ENCODE peak calls at places on chromosomes 5 and 9, in five cellular contexts. One of them, this sample, is unnamed. For H3K4me1 and H3K9me3, the result is how much of the 10 kb centered on the place peaks cover.

GRCh38 chr9:23850242-23851023 is 24.4 kb upstream of the ELAVL2 start:
- DNase-seq in CD8-positive, alpha-beta memory T cell: no peak
- DNase-seq in upper lobe of right lung: no peak
- DNase-seq in neural progenitor cell: peak
- DNase-seq in cardiac muscle cell: peak
- DNase-seq in this sample: no peak

GRCh38 chr9:113695901-113696300 is 180.2 kb upstream of the ZNF618 start:
- DNase-seq in upper lobe of right lung: no peak
- DNase-seq in CD8-positive, alpha-beta memory T cell: no peak
- DNase-seq in neural progenitor cell: no peak
- DNase-seq in cardiac muscle cell: no peak
- DNase-seq in this sample: no peak

GRCh38 chr5:134586866-134587524 is 45.6 kb downstream of the SAR1B start:
- DNase-seq in upper lobe of right lung: peak
- DNase-seq in CD8-positive, alpha-beta memory T cell: peak
- DNase-seq in cardiac muscle cell: peak
- DNase-seq in neural progenitor cell: peak
- DNase-seq in this sample: peak

GRCh38 chr9:101408374-101409078 is 9.9 kb downstream of the ZNF189 start:
- DNase-seq in neural progenitor cell: no peak
- DNase-seq in cardiac muscle cell: no peak
- DNase-seq in CD8-positive, alpha-beta memory T cell: no peak
- DNase-seq in upper lobe of right lung: no peak
- DNase-seq in this sample: no peak

GRCh38 chr5:40746703-40747102 is 9.1 kb downstream of the TTC33 start:
- DNase-seq in neural progenitor cell: no peak
- DNase-seq in CD8-positive, alpha-beta memory T cell: no peak
- DNase-seq in cardiac muscle cell: no peak
- DNase-seq in upper lobe of right lung: no peak
- DNase-seq in this sample: no peak

GRCh38 chr5:6158974-6159863 is 219.1 kb downstream of the MED10 start:
- DNase-seq in CD8-positive, alpha-beta memory T cell: no peak
- DNase-seq in cardiac muscle cell: no peak
- DNase-seq in upper lobe of right lung: no peak
- DNase-seq in neural progenitor cell: no peak
- DNase-seq in this sample: no peak

GRCh38 chr5:40681351-40682311 is 1.9 kb downstream of the PTGER4 start:
- DNase-seq in cardiac muscle cell: peak
- DNase-seq in CD8-positive, alpha-beta memory T cell: no peak
- DNase-seq in upper lobe of right lung: peak
- DNase-seq in neural progenitor cell: peak
- DNase-seq in this sample: peak

GRCh38 chr9:126974604-126975003 is 60.0 kb downstream of the RALGPS1 start:
- DNase-seq in CD8-positive, alpha-beta memory T cell: no peak
- DNase-seq in cardiac muscle cell: no peak
- DNase-seq in upper lobe of right lung: no peak
- DNase-seq in neural progenitor cell: no peak
- DNase-seq in this sample: no peak

GRCh38 chr9:113581865-113582697 is 118.6 kb downstream of the RGS3 start:
- DNase-seq in neural progenitor cell: no peak
- DNase-seq in CD8-positive, alpha-beta memory T cell: peak
- DNase-seq in cardiac muscle cell: no peak
- DNase-seq in upper lobe of right lung: peak
- DNase-seq in this sample: peak

GRCh38 chr5:172802585-172803176 is 31.4 kb upstream of the ERGIC1 start:
- DNase-seq in cardiac muscle cell: no peak
- DNase-seq in CD8-positive, alpha-beta memory T cell: no peak
- DNase-seq in neural progenitor cell: no peak
- DNase-seq in upper lobe of right lung: no peak
- DNase-seq in this sample: no peak

GRCh38 chr5:136275601-136276000 is 82.6 kb upstream of the SMIM32 start:
- DNase-seq in cardiac muscle cell: no peak
- DNase-seq in CD8-positive, alpha-beta memory T cell: no peak
- DNase-seq in upper lobe of right lung: no peak
- DNase-seq in neural progenitor cell: no peak
- DNase-seq in this sample: no peak

GRCh38 chr5:80389575-80389974 is 18.3 kb upstream of the ZFYVE16 start:
- DNase-seq in cardiac muscle cell: no peak
- DNase-seq in neural progenitor cell: no peak
- DNase-seq in upper lobe of right lung: peak
- DNase-seq in CD8-positive, alpha-beta memory T cell: no peak
- DNase-seq in this sample: no peak

GRCh38 chr9:38339087-38339486 is 53.4 kb upstream of the ALDH1B1 start:
- DNase-seq in neural progenitor cell: no peak
- DNase-seq in upper lobe of right lung: no peak
- DNase-seq in CD8-positive, alpha-beta memory T cell: no peak
- DNase-seq in cardiac muscle cell: no peak
- DNase-seq in this sample: peak

GRCh38 chr5:10711562-10711961 is 49.5 kb downstream of the DAP start:
- DNase-seq in neural progenitor cell: no peak
- DNase-seq in CD8-positive, alpha-beta memory T cell: no peak
- DNase-seq in cardiac muscle cell: no peak
- DNase-seq in upper lobe of right lung: no peak
- DNase-seq in this sample: no peak

GRCh38 chr9:136199391-136200288 is 5.3 kb downstream of the LHX3 start:
- DNase-seq in CD8-positive, alpha-beta memory T cell: no peak
- DNase-seq in neural progenitor cell: no peak
- DNase-seq in upper lobe of right lung: no peak
- DNase-seq in cardiac muscle cell: no peak
- DNase-seq in this sample: no peak

GRCh38 chr5:136057401-136057951 is 28.7 kb downstream of the TGFBI start:
- DNase-seq in neural progenitor cell: no peak
- DNase-seq in cardiac muscle cell: no peak
- DNase-seq in CD8-positive, alpha-beta memory T cell: no peak
- DNase-seq in upper lobe of right lung: no peak
- DNase-seq in this sample: no peak

GRCh38 chr9:93697352-93698139 is 121.2 kb downstream of the PHF2 start:
- DNase-seq in upper lobe of right lung: peak
- DNase-seq in neural progenitor cell: no peak
- DNase-seq in CD8-positive, alpha-beta memory T cell: no peak
- DNase-seq in cardiac muscle cell: no peak
- DNase-seq in this sample: no peak

GRCh38 chr5:172123269-172123692 is 64.7 kb downstream of the STK10 start:
- DNase-seq in upper lobe of right lung: no peak
- DNase-seq in CD8-positive, alpha-beta memory T cell: no peak
- DNase-seq in neural progenitor cell: peak
- DNase-seq in cardiac muscle cell: peak
- DNase-seq in this sample: no peak

GRCh38 chr5:13217636-13218035 is 726.9 kb downstream of the DNAH5 start:
- DNase-seq in CD8-positive, alpha-beta memory T cell: no peak
- DNase-seq in upper lobe of right lung: no peak
- DNase-seq in cardiac muscle cell: no peak
- DNase-seq in neural progenitor cell: no peak
- DNase-seq in this sample: no peak

GRCh38 chr5:123673107-123673506 is 161.1 kb downstream of the CSNK1G3 start:
- DNase-seq in cardiac muscle cell: peak
- DNase-seq in CD8-positive, alpha-beta memory T cell: no peak
- DNase-seq in neural progenitor cell: peak
- DNase-seq in upper lobe of right lung: no peak
- DNase-seq in this sample: no peak

GRCh38 chr9:17782750-17783149 is 203.9 kb downstream of the SH3GL2 start:
- DNase-seq in neural progenitor cell: no peak
- DNase-seq in CD8-positive, alpha-beta memory T cell: no peak
- DNase-seq in upper lobe of right lung: no peak
- DNase-seq in cardiac muscle cell: no peak
- DNase-seq in this sample: no peak

GRCh38 chr9:32431940-32432555 is 47.6 kb downstream of the ACO1 start:
- DNase-seq in neural progenitor cell: peak
- DNase-seq in cardiac muscle cell: peak
- DNase-seq in upper lobe of right lung: no peak
- DNase-seq in CD8-positive, alpha-beta memory T cell: peak
- DNase-seq in this sample: peak

GRCh38 chr9:95297760-95298159 is 19.7 kb downstream of the FANCC start:
- DNase-seq in neural progenitor cell: no peak
- DNase-seq in CD8-positive, alpha-beta memory T cell: no peak
- DNase-seq in upper lobe of right lung: no peak
- DNase-seq in cardiac muscle cell: no peak
- DNase-seq in this sample: no peak

GRCh38 chr5:149790276-149790675 is 60.2 kb downstream of the PPARGC1B start:
- DNase-seq in upper lobe of right lung: no peak
- DNase-seq in cardiac muscle cell: no peak
- DNase-seq in neural progenitor cell: no peak
- DNase-seq in CD8-positive, alpha-beta memory T cell: no peak
- DNase-seq in this sample: no peak

GRCh38 chr9:83533296-83533695 is 4.9 kb downstream of the FRMD3 start:
- DNase-seq in upper lobe of right lung: no peak
- DNase-seq in cardiac muscle cell: no peak
- DNase-seq in CD8-positive, alpha-beta memory T cell: no peak
- DNase-seq in neural progenitor cell: no peak
- DNase-seq in this sample: no peak

DNA sequence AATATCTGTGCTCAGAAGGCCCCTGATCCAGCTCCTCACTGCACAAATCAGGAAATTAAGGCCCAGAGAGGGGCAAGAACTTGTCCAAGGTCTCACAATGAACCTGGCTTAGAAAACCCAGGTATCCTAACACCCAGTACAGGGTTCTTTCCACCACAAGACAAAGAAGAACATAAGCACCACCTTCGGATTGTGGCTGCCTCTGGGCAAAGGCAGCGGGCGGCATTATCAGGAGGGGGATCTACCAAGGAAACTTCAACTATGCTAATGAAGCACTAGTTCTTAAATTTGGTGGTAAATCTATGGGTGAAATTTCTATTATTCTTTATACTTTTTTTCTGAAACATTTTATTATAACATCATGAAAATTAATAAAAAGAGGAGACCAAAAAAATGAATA is 17.9 kb downstream of the ANXA6 start:
- DNase-seq in cardiac muscle cell: no peak
- DNase-seq in upper lobe of right lung: no peak
- DNase-seq in CD8-positive, alpha-beta memory T cell: no peak
- DNase-seq in neural progenitor cell: no peak
- DNase-seq in this sample: no peak
- H3K4me1 ChIP-seq in cardiac muscle cell: under half
- H3K4me1 ChIP-seq in upper lobe of right lung: under half
- H3K4me1 ChIP-seq in CD8-positive, alpha-beta memory T cell: half or more
- H3K4me1 ChIP-seq in neural progenitor cell: under half
- H3K4me1 ChIP-seq in this sample: under half

DNA sequence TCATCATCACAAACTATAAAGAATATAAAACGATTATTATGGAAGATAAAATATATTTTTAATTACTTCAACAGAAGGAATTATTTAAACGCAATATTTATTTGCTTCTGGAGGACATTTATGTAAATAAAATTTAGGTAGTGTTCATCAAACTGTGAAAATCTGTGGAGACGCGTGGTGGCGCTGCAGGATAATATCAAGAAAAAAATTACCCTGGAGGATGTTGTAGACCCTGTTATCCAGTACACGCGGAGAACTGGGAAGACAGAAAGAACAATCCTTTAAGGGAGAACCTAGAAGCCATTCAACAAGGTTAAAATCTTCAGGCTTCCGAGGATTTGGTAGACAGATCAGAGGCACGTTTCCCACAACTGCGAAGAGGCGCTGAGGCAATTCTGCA is at the start of gene PCDHB12:
- DNase-seq in cardiac muscle cell: peak
- DNase-seq in CD8-positive, alpha-beta memory T cell: no peak
- DNase-seq in upper lobe of right lung: no peak
- DNase-seq in neural progenitor cell: peak
- DNase-seq in this sample: no peak
- H3K9me3 ChIP-seq in cardiac muscle cell: under half
- H3K9me3 ChIP-seq in CD8-positive, alpha-beta memory T cell: under half
- H3K9me3 ChIP-seq in upper lobe of right lung: under half
- H3K9me3 ChIP-seq in neural progenitor cell: under half
- H3K9me3 ChIP-seq in this sample: under half

DNA sequence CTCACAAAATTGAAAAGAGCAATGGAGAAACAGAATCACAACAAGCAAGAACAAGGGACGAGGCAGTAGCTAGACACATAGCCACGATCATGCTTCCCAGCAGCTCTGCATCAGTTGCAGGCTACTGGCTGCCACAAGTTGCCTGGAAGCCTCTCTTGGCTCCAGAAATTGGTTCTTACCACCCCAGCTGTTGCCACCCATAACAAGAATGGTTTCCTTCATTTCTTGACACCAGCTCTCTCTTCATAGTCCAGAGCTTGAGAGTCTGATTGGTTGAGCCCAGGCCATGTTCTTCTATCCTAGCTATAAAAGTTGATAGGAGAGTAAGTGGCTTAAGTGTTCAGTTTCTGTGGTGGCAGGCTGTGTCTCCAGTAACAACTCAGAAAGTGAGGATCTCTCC is 210.7 kb upstream of the ANKRD55 start:
- DNase-seq in upper lobe of right lung: no peak
- DNase-seq in neural progenitor cell: no peak
- DNase-seq in cardiac muscle cell: no peak
- DNase-seq in CD8-positive, alpha-beta memory T cell: no peak
- DNase-seq in this sample: no peak
- H3K4me1 ChIP-seq in upper lobe of right lung: under half
- H3K4me1 ChIP-seq in neural progenitor cell: under half
- H3K4me1 ChIP-seq in cardiac muscle cell: under half
- H3K4me1 ChIP-seq in CD8-positive, alpha-beta memory T cell: under half
- H3K4me1 ChIP-seq in this sample: under half

DNA sequence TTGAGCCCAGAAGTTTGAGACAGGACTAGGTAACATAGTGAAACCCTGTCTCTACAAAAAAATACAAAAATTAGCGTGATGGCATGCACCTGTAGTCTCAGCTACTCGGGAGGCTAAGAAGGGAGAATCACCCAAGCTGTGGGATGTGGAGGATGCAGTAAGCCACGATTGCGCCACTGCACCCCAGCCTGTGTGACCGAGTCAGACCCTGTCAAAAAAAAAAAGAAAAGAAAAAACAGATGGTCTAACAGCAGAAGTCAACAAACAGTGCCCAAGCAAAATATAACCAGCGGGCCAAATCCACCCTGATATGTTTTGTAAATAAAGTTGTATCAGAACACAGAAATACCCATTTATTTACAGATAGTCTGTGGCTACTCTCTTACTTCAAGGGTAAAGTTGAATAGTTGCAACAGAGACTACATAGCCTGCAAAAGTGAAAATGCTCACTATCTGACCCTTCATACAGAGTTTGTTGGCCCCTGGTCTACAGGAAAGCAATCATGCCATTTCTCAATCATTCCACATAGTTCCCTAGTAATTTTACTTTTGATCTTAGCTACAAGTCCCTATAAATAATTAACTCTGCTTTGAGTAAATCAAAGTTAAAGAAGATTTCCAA is 383.7 kb downstream of the TLE1 start:
- DNase-seq in neural progenitor cell: no peak
- DNase-seq in CD8-positive, alpha-beta memory T cell: no peak
- DNase-seq in upper lobe of right lung: no peak
- DNase-seq in cardiac muscle cell: no peak
- DNase-seq in this sample: no peak
- H3K9me3 ChIP-seq in neural progenitor cell: under half
- H3K9me3 ChIP-seq in CD8-positive, alpha-beta memory T cell: under half
- H3K9me3 ChIP-seq in upper lobe of right lung: under half
- H3K9me3 ChIP-seq in cardiac muscle cell: under half
- H3K9me3 ChIP-seq in this sample: under half

GRCh38 chr9:125509476-125509875 is 197.5 kb downstream of the MAPKAP1 start:
- DNase-seq in upper lobe of right lung: no peak
- DNase-seq in CD8-positive, alpha-beta memory T cell: no peak
- DNase-seq in cardiac muscle cell: peak
- DNase-seq in neural progenitor cell: no peak
- DNase-seq in this sample: no peak
- H3K4me1 ChIP-seq in upper lobe of right lung: under half
- H3K4me1 ChIP-seq in CD8-positive, alpha-beta memory T cell: under half
- H3K4me1 ChIP-seq in cardiac muscle cell: half or more
- H3K4me1 ChIP-seq in neural progenitor cell: under half
- H3K4me1 ChIP-seq in this sample: under half

DNA sequence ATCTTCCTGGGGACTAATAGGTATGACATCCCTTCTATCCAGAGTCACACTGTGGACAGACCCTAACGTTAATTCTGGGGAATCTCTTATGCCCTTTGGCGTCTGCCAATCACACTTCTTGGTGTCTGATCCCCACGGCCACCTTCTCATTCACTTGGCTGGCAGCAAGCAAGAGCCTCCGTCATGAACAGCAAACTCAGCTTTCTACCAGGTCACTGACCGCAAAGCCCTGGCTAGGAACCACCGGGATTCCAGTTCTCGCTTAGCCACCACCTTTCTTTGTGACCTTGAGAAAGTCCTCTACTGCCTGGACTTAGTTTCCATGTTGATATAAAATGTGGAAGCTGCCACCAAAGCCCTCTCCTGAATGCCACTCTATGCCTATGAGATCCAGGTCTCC is 67.7 kb upstream of the FCN1 start:
- DNase-seq in neural progenitor cell: no peak
- DNase-seq in upper lobe of right lung: no peak
- DNase-seq in cardiac muscle cell: no peak
- DNase-seq in CD8-positive, alpha-beta memory T cell: no peak
- DNase-seq in this sample: no peak
- H3K9me3 ChIP-seq in neural progenitor cell: under half
- H3K9me3 ChIP-seq in upper lobe of right lung: under half
- H3K9me3 ChIP-seq in cardiac muscle cell: under half
- H3K9me3 ChIP-seq in CD8-positive, alpha-beta memory T cell: under half
- H3K9me3 ChIP-seq in this sample: under half

This sample was measured in body of pancreas.